ENCODE peak calls at places on chromosomes 1 and 21, in eight cellular contexts. One of them, this sample, is unnamed.
A peak's percentile ranks its signal among the peaks of the same experiment; 100 is the strongest.

GRCh38 chr1:226608699-226609505 is 60.3 kb downstream of the STUM start:
- DNase-seq in anterior cingulate cortex: peak; percentile 25
- DNase-seq in GM23338: peak; percentile 91
- DNase-seq in NCI-H1092 treated with DMSO at 0.1 percent for 48 hours: peak; percentile 85
- DNase-seq in heart left ventricle: peak; percentile 51
- DNase-seq in GM13977: peak; percentile 86
- DNase-seq in pulmonary artery endothelial cell: peak; percentile 15
- DNase-seq in NCI-H2171: no peak
- DNase-seq in this sample: peak; percentile 29

GRCh38 chr1:40178200-40178599 is 17.0 kb downstream of the RLF start:
- DNase-seq in GM13977: no peak
- DNase-seq in GM23338: no peak
- DNase-seq in anterior cingulate cortex: no peak
- DNase-seq in NCI-H2171: no peak
- DNase-seq in heart left ventricle: no peak
- DNase-seq in pulmonary artery endothelial cell: no peak
- DNase-seq in NCI-H1092 treated with DMSO at 0.1 percent for 48 hours: no peak
- DNase-seq in this sample: no peak

GRCh38 chr1:201181726-201182125 is 8.9 kb upstream of the IGFN1 start:
- DNase-seq in anterior cingulate cortex: no peak
- DNase-seq in NCI-H1092 treated with DMSO at 0.1 percent for 48 hours: no peak
- DNase-seq in GM23338: no peak
- DNase-seq in pulmonary artery endothelial cell: no peak
- DNase-seq in heart left ventricle: no peak
- DNase-seq in GM13977: no peak
- DNase-seq in NCI-H2171: no peak
- DNase-seq in this sample: no peak

GRCh38 chr1:30840904-30841598 is 67.5 kb downstream of the SDC3 start:
- DNase-seq in heart left ventricle: peak; percentile 35
- DNase-seq in GM23338: peak; percentile 32
- DNase-seq in anterior cingulate cortex: no peak
- DNase-seq in NCI-H2171: no peak
- DNase-seq in pulmonary artery endothelial cell: peak; percentile 95
- DNase-seq in GM13977: no peak
- DNase-seq in NCI-H1092 treated with DMSO at 0.1 percent for 48 hours: no peak
- DNase-seq in this sample: no peak

GRCh38 chr1:61253059-61253735 is 170.8 kb downstream of the NFIA start:
- DNase-seq in heart left ventricle: peak; percentile 81
- DNase-seq in anterior cingulate cortex: no peak
- DNase-seq in pulmonary artery endothelial cell: no peak
- DNase-seq in GM13977: no peak
- DNase-seq in NCI-H1092 treated with DMSO at 0.1 percent for 48 hours: peak; percentile 29
- DNase-seq in GM23338: no peak
- DNase-seq in NCI-H2171: peak; percentile 84
- DNase-seq in this sample: no peak

GRCh38 chr1:58815680-58816071 is 31.8 kb upstream of the JUN start:
- DNase-seq in GM23338: peak; percentile 55
- DNase-seq in NCI-H1092 treated with DMSO at 0.1 percent for 48 hours: no peak
- DNase-seq in pulmonary artery endothelial cell: no peak
- DNase-seq in NCI-H2171: no peak
- DNase-seq in heart left ventricle: no peak
- DNase-seq in anterior cingulate cortex: no peak
- DNase-seq in GM13977: peak; percentile 62
- DNase-seq in this sample: peak; percentile 30

GRCh38 chr1:198845851-198846250 is 207.0 kb downstream of the PTPRC start:
- DNase-seq in NCI-H1092 treated with DMSO at 0.1 percent for 48 hours: no peak
- DNase-seq in NCI-H2171: no peak
- DNase-seq in GM13977: no peak
- DNase-seq in pulmonary artery endothelial cell: no peak
- DNase-seq in anterior cingulate cortex: no peak
- DNase-seq in heart left ventricle: no peak
- DNase-seq in GM23338: no peak
- DNase-seq in this sample: no peak

GRCh38 chr1:36161656-36162531 is 5.9 kb downstream of the MAP7D1 start:
- DNase-seq in anterior cingulate cortex: no peak
- DNase-seq in NCI-H1092 treated with DMSO at 0.1 percent for 48 hours: no peak
- DNase-seq in GM13977: peak; percentile 75
- DNase-seq in NCI-H2171: no peak
- DNase-seq in heart left ventricle: peak; percentile 52
- DNase-seq in GM23338: peak; percentile 49
- DNase-seq in pulmonary artery endothelial cell: no peak
- DNase-seq in this sample: no peak

GRCh38 chr1:228411548-228412430 is 4.9 kb downstream of the TRIM17 start:
- DNase-seq in heart left ventricle: no peak
- DNase-seq in pulmonary artery endothelial cell: no peak
- DNase-seq in NCI-H2171: no peak
- DNase-seq in GM23338: no peak
- DNase-seq in NCI-H1092 treated with DMSO at 0.1 percent for 48 hours: no peak
- DNase-seq in GM13977: no peak
- DNase-seq in anterior cingulate cortex: no peak
- DNase-seq in this sample: no peak

GRCh38 chr1:42888013-42888633 is 41.7 kb downstream of the ZNF691 start:
- DNase-seq in heart left ventricle: no peak
- DNase-seq in anterior cingulate cortex: no peak
- DNase-seq in GM13977: no peak
- DNase-seq in NCI-H2171: no peak
- DNase-seq in NCI-H1092 treated with DMSO at 0.1 percent for 48 hours: no peak
- DNase-seq in GM23338: peak; percentile 26
- DNase-seq in pulmonary artery endothelial cell: no peak
- DNase-seq in this sample: no peak

GRCh38 chr1:202892501-202892900 is 3.6 kb upstream of the RABIF start:
- DNase-seq in heart left ventricle: no peak
- DNase-seq in anterior cingulate cortex: no peak
- DNase-seq in NCI-H1092 treated with DMSO at 0.1 percent for 48 hours: no peak
- DNase-seq in GM13977: no peak
- DNase-seq in pulmonary artery endothelial cell: no peak
- DNase-seq in GM23338: no peak
- DNase-seq in NCI-H2171: no peak
- DNase-seq in this sample: no peak

GRCh38 chr1:82485591-82486369 is 685.0 kb downstream of the ADGRL2 start:
- DNase-seq in heart left ventricle: peak; percentile 40
- DNase-seq in GM13977: no peak
- DNase-seq in NCI-H1092 treated with DMSO at 0.1 percent for 48 hours: peak; percentile 31
- DNase-seq in GM23338: peak; percentile 83
- DNase-seq in pulmonary artery endothelial cell: no peak
- DNase-seq in NCI-H2171: peak; percentile 16
- DNase-seq in anterior cingulate cortex: no peak
- DNase-seq in this sample: peak; percentile 0

GRCh38 chr21:33289199-33289819 is 23.1 kb downstream of the IL10RB start:
- DNase-seq in heart left ventricle: no peak
- DNase-seq in GM23338: no peak
- DNase-seq in anterior cingulate cortex: no peak
- DNase-seq in pulmonary artery endothelial cell: no peak
- DNase-seq in NCI-H2171: no peak
- DNase-seq in GM13977: no peak
- DNase-seq in NCI-H1092 treated with DMSO at 0.1 percent for 48 hours: no peak
- DNase-seq in this sample: no peak